ENCODE peak calls at places on chromosomes 1 and 21, in five cellular contexts. Q is IMR-90, T is H9, C is neuronal stem cell, R is H1. S is an unnamed sample.

GRCh38 chr1:229287257-229287656 is 16.3 kb downstream of the RAB4A start:
- DNase-seq in Q (no peak), T (no peak), C (no peak), R (no peak), S (no peak)

GRCh38 chr1:8078176-8078671 is 52.1 kb upstream of the ERRFI1 start:
- DNase-seq in Q (peak; percentile 77), T (no peak), C (no peak), R (no peak), S (peak; percentile 78)

GRCh38 chr21:31917108-31917507 is 44.3 kb downstream of the HUNK start:
- DNase-seq in Q (no peak), T (no peak), C (no peak), R (no peak), S (peak; percentile 54)

GRCh38 chr1:245878585-245878984 is 628.5 kb downstream of the SMYD3 start:
- DNase-seq in Q (peak; percentile 56), T (no peak), C (no peak), R (no peak), S (peak; percentile 20)

GRCh38 chr1:96968582-96969378 is 247.2 kb downstream of the PTBP2 start:
- DNase-seq in Q (peak; percentile 45), T (no peak), C (no peak), R (no peak), S (no peak)

GRCh38 chr1:119564548-119564947 is 57.5 kb downstream of the HSD3B1 start:
- DNase-seq in Q (no peak), T (no peak), C (no peak), R (no peak), S (no peak)

GRCh38 chr1:218546314-218546713 is 201.2 kb downstream of the TGFB2 start:
- DNase-seq in Q (peak; percentile 32), T (no peak), C (no peak), R (no peak), S (peak; percentile 37)

GRCh38 chr1:39688706-39689105 is 2.5 kb downstream of the HPCAL4 start:
- DNase-seq in Q (no peak), T (no peak), C (no peak), R (no peak), S (peak; percentile 18)

GRCh38 chr1:60762176-60762575 is 320.2 kb upstream of the NFIA start:
- DNase-seq in Q (peak; percentile 21), T (no peak), C (no peak), R (no peak), S (no peak)

GRCh38 chr1:23083714-23084480 is 64.6 kb downstream of the KDM1A start:
- DNase-seq in Q (no peak), T (no peak), C (no peak), R (no peak), S (no peak)

GRCh38 chr1:3352084-3352951 is 102.1 kb upstream of the ARHGEF16 start:
- DNase-seq in Q (peak; percentile 18), T (peak; percentile 73), C (peak; percentile 88), R (no peak), S (no peak)

GRCh38 chr1:94321662-94322061 is 84.3 kb upstream of the ARHGAP29 start:
- DNase-seq in Q (no peak), T (no peak), C (no peak), R (no peak), S (no peak)

GRCh38 chr1:154186177-154186576 is 5.7 kb downstream of the TPM3 start:
- DNase-seq in Q (peak; percentile 49), T (peak; percentile 72), C (no peak), R (peak; percentile 54), S (no peak)

GRCh38 chr21:15023782-15024181 is 41.0 kb downstream of the NRIP1 start:
- DNase-seq in Q (peak; percentile 70), T (no peak), C (no peak), R (no peak), S (no peak)

GRCh38 chr1:179287456-179287855 is 6.1 kb upstream of the SOAT1 start:
- DNase-seq in Q (no peak), T (no peak), C (no peak), R (no peak), S (peak; percentile 84)

GRCh38 chr1:227793948-227794812 is 21.3 kb upstream of the PRSS38 start:
- DNase-seq in Q (peak; percentile 93), T (peak; percentile 86), C (peak; percentile 54), R (peak; percentile 43), S (no peak)

GRCh38 chr1:93672477-93673158 is 9.0 kb downstream of the BCAR3 start:
- DNase-seq in Q (no peak), T (no peak), C (no peak), R (no peak), S (no peak)

GRCh38 chr1:182634306-182635072 is 30.3 kb upstream of the RGS16 start:
- DNase-seq in Q (no peak), T (no peak), C (no peak), R (no peak), S (no peak)

GRCh38 chr1:232554431-232554830 is 75.5 kb downstream of the SIPA1L2 start:
- DNase-seq in Q (peak; percentile 25), T (no peak), C (no peak), R (no peak), S (no peak)

GRCh38 chr1:231422798-231423309 is 767 bp upstream of the EGLN1 start:
- DNase-seq in Q (no peak), T (no peak), C (no peak), R (no peak), S (no peak)

GRCh38 chr1:231420959-231421615 is 1.0 kb downstream of the EGLN1 start:
- DNase-seq in Q (peak; percentile 48), T (peak; percentile 64), C (peak; percentile 48), R (no peak), S (peak; percentile 69)

GRCh38 chr1:231421971-231422797 is at the start of gene EGLN1:
- DNase-seq in Q (peak; percentile 88), T (peak; percentile 76), C (peak; percentile 70), R (peak; percentile 19), S (peak; percentile 84)

GRCh38 chr1:231420299-231420958 is 1.7 kb downstream of the EGLN1 start:
- DNase-seq in Q (peak; percentile 32), T (no peak), C (peak; percentile 14), R (no peak), S (no peak)

DNA sequence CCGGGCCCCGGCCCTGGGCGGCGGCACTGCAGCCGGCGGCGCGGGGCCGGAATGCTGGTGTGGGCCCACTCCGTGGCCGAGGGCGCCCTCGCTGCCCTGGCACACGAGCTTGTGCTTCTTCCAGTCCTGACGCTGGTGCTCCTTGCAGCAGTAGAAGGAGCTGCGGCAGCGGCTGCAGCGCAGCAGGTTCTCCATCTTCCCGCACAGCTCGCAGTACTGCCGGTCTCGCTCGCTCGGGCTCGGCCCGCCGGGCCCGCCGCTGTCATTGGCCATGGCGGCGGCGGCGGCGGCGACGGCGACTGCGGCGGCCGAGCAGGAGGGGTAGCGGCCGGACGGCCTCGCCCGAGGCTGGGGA is 494 bp downstream of the EGLN1 start:
- DNase-seq in Q (peak; percentile 43), T (peak; percentile 47), C (no peak), R (no peak), S (no peak)
- H3K4ac ChIP-seq in Q (peak overlapping the region; percentile 60), T (no peak overlapping the region), C (no peak overlapping the region), R (no peak overlapping the region), S (peak overlapping the region; percentile 61)

GRCh38 chr1:224592636-224593579 is 23.2 kb upstream of the CNIH3 start:
- DNase-seq in Q (peak; percentile 88), T (no peak), C (no peak), R (no peak), S (no peak)
- H3K4ac ChIP-seq in Q (peak overlapping the region; percentile 49), T (no peak overlapping the region), C (no peak overlapping the region), R (no peak overlapping the region), S (no peak overlapping the region)

DNA sequence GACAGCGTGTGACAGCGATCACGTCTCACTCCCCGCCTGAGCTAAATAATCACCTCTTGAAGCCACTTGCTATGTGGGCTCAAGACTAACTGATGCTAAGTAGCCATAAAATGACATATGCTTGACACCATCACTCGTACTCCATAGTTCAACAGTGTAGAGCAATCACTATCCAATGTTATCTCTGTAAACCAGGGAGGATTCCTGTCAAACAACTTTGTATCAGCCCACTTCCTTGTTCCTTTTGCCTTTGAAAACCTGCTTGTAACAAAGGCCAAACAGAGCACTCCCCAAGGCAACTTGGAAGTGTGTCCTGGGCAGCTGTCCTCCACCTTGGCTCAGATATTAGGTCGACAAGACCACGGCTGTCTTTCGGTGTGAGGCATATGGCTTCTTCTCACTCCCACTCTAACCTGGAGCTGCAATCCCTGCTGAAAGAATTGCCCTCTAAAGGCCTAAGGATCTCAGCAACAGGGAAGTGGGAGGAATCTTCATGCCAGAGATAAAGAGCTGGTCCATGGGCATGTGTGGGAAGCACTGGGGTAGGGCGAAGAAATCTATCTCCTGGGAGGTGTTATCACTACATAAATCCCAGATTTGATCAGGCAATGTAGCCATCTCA is 66.8 kb downstream of the ITPKB start:
- DNase-seq in Q (no peak), T (no peak), C (no peak), R (no peak), S (no peak)
- H3K4ac ChIP-seq in Q (no peak overlapping the region), T (no peak overlapping the region), C (no peak overlapping the region), R (no peak overlapping the region), S (no peak overlapping the region)

GRCh38 chr1:196209265-196209664 is 399.0 kb downstream of the KCNT2 start:
- DNase-seq in Q (no peak), T (no peak), C (no peak), R (no peak), S (no peak)

GRCh38 chr1:196209983-196210382 is 398.3 kb downstream of the KCNT2 start:
- DNase-seq in Q (no peak), T (no peak), C (no peak), R (no peak), S (no peak)

DNA sequence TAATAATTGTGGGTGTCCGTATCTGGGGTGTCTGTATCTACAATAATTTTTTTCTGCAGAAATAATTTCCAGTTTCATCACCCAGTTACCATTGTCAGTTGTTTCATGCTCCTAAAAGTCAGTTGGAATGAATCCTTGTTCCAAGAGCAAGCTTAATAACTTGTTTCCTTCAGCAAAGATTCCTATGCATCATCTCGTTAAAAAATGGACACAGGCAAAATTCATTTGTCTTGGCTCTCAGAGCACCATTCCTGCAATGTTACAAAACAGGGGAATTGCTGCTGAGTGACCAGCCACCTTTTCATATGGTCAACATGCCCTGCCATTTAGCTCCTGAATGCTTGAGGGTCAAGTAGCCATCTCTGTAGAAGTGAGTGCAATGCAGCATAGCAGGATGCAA is 393.4 kb downstream of the KCNT2 start:
- DNase-seq in Q (no peak), T (no peak), C (no peak), R (no peak), S (no peak)
- H3K4ac ChIP-seq in Q (no peak overlapping the region), T (no peak overlapping the region), C (no peak overlapping the region), R (no peak overlapping the region), S (no peak overlapping the region)

GRCh38 chr1:203127672-203128611 is at the start of gene ADORA1:
- DNase-seq in Q (peak; percentile 41), T (peak; percentile 80), C (peak; percentile 57), R (no peak), S (peak; percentile 30)
- H3K4ac ChIP-seq in Q (no peak within 1 kb of the TSS), T (no peak within 1 kb of the TSS), C (no peak within 1 kb of the TSS), R (no peak within 1 kb of the TSS), S (no peak within 1 kb of the TSS)

GRCh38 chr1:17167041-17167782 is 37.7 kb upstream of the PADI1 start:
- DNase-seq in Q (no peak), T (peak; percentile 57), C (no peak), R (no peak), S (peak; percentile 36)

GRCh38 chr1:17165823-17166222 is 39.1 kb upstream of the PADI1 start:
- DNase-seq in Q (no peak), T (no peak), C (no peak), R (no peak), S (no peak)

GRCh38 chr1:17170571-17170970 is 34.4 kb upstream of the PADI1 start:
- DNase-seq in Q (peak; percentile 78), T (no peak), C (no peak), R (no peak), S (no peak)

GRCh38 chr1:17168480-17168878 is 36.4 kb upstream of the PADI1 start:
- DNase-seq in Q (peak; percentile 81), T (no peak), C (no peak), R (no peak), S (no peak)

GRCh38 chr1:17167783-17168479 is 37.0 kb upstream of the PADI1 start:
- DNase-seq in Q (peak; percentile 88), T (no peak), C (no peak), R (no peak), S (peak; percentile 92)
- H3K4ac ChIP-seq in Q (peak overlapping the region; percentile 98), T (no peak overlapping the region), C (no peak overlapping the region), R (no peak overlapping the region), S (no peak overlapping the region)

S was measured in trophoblast cell.